ENCODE peak calls at places on chromosomes 11 and 22, in four cellular contexts. N is astrocyte of the spinal cord, F is HCT116, E is spleen. Q is an unnamed sample.
A peak's percentile ranks its signal among the peaks of the same experiment; 100 is the strongest.

GRCh38 chr11:117064275-117064674 is 34.0 kb downstream of the SIK3 start:
- DNase-seq in N (peak; percentile 50), F (no peak), E (no peak), Q (no peak)

GRCh38 chr11:64040684-64041267 is 5.0 kb downstream of the FLRT1 start:
- DNase-seq in N (no peak), F (no peak), E (no peak), Q (no peak)

GRCh38 chr11:65719887-65720236 is 736 bp downstream of the RNASEH2C start:
- DNase-seq in N (peak; percentile 12), F (no peak), E (no peak), Q (no peak)

GRCh38 chr11:43578346-43579170 is 102.0 kb upstream of the HSD17B12 start:
- DNase-seq in N (peak; percentile 23), F (no peak), E (no peak), Q (no peak)

GRCh38 chr22:47011131-47011854 is 248.8 kb downstream of the TBC1D22A start:
- DNase-seq in N (no peak), F (no peak), E (no peak), Q (no peak)

GRCh38 chr11:10605941-10606381 is 37.5 kb upstream of the LYVE1 start:
- DNase-seq in N (peak; percentile 73), F (no peak), E (peak; percentile 91), Q (no peak)

GRCh38 chr11:14308114-14308896 is 50.7 kb downstream of the RRAS2 start:
- DNase-seq in N (peak; percentile 56), F (peak; percentile 12), E (no peak), Q (no peak)

GRCh38 chr11:64333556-64333955 is 6.4 kb upstream of the CCDC88B start:
- DNase-seq in N (no peak), F (no peak), E (no peak), Q (no peak)

GRCh38 chr11:12361650-12362049 is 15.7 kb upstream of the PARVA start:
- DNase-seq in N (no peak), F (no peak), E (no peak), Q (no peak)

GRCh38 chr11:69022268-69022667 is 9.2 kb upstream of the MRGPRF start:
- DNase-seq in N (no peak), F (no peak), E (no peak), Q (no peak)

GRCh38 chr11:36367806-36368680 is 72.0 kb downstream of the PRR5L start:
- DNase-seq in N (no peak), F (no peak), E (no peak), Q (no peak)

GRCh38 chr11:128643661-128644060 is 50.2 kb upstream of the FLI1 start:
- DNase-seq in N (no peak), F (no peak), E (no peak), Q (no peak)

GRCh38 chr22:42437488-42438292 is 5.5 kb upstream of the NFAM1 start:
- DNase-seq in N (peak; percentile 13), F (peak; percentile 51), E (peak; percentile 95), Q (peak; percentile 76)

GRCh38 chr11:120912504-120912903 is 111.4 kb upstream of the TBCEL start:
- DNase-seq in N (peak; percentile 27), F (peak; percentile 53), E (peak; percentile 6), Q (no peak)

GRCh38 chr11:33262016-33262638 is 4.9 kb downstream of the HIPK3 start:
- DNase-seq in N (peak; percentile 19), F (no peak), E (no peak), Q (no peak)

GRCh38 chr11:57318178-57318577 is 6.6 kb downstream of the TNKS1BP1 start:
- DNase-seq in N (no peak), F (no peak), E (no peak), Q (no peak)

GRCh38 chr11:65424200-65425104 is 1.9 kb downstream of the NEAT1 start:
- DNase-seq in N (peak; percentile 51), F (no peak), E (peak; percentile 87), Q (peak; percentile 58)

GRCh38 chr11:13309156-13309555 is 31.6 kb downstream of the BMAL1 start:
- DNase-seq in N (no peak), F (no peak), E (peak; percentile 22), Q (no peak)

GRCh38 chr11:113193077-113193476 is 121.3 kb upstream of the TTC12 start:
- DNase-seq in N (no peak), F (no peak), E (no peak), Q (no peak)

GRCh38 chr11:92826597-92826996 is 142.9 kb upstream of the MTNR1B start:
- DNase-seq in N (no peak), F (no peak), E (no peak), Q (no peak)

GRCh38 chr11:93251922-93252321 is 54.1 kb upstream of the SLC36A4 start:
- DNase-seq in N (no peak), F (no peak), E (no peak), Q (no peak)

DNA sequence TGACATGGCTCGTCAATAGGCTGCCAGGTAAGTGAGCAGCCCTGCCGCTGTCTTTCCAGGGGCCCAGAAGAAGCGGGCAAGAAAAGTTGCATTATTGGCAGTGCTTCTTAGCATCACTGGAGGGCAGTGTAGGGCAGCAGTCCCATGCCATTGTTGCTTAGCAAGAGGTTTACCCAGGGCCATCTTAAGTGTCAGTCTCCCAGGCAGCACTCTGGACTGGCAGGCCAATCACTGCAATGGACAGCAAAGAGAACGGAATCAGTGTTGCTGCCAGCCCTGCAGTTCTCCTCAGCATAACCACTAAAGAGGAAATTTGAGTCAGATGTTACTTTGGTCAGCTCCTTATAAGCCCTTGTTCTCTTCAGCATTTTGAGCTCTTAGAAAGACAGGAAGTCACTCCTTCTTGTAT is 13.4 kb upstream of the GRK2 start:
- DNase-seq in N (peak; percentile 50), F (no peak), E (no peak), Q (no peak)
- TF ChIP-seq CTCF in N (peak; percentile 52), F (peak; percentile 19), E (no peak), Q (peak; percentile 53)

GRCh38 chr11:125550780-125551179 is 18.5 kb upstream of the EI24 start:
- DNase-seq in N (no peak), F (no peak), E (no peak), Q (no peak)

GRCh38 chr11:125551835-125552342 is 17.4 kb upstream of the EI24 start:
- DNase-seq in N (no peak), F (no peak), E (no peak), Q (no peak)

GRCh38 chr11:125553357-125553756 is 15.9 kb upstream of the EI24 start:
- DNase-seq in N (no peak), F (no peak), E (no peak), Q (no peak)

GRCh38 chr11:125552927-125553326 is 16.4 kb upstream of the EI24 start:
- DNase-seq in N (no peak), F (no peak), E (no peak), Q (no peak)

DNA sequence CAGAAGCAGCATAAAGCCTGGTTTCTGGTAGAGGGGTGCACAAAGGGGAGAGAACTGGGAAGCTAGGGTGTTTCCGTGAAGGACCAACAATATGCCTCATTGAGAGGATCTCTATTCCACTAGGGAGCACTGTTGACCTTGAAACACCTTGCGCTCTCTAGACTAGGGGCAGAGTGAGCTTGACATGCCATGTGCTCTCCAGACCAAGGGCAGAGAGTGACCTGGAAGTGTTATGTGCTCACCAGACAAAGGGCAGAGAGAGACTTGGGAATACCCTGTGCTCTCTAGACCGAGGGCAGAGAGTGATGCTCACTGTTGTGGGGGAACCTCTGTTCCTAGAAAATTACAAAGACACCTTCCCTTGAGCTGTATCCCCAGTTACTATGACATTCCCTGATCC is 15.2 kb upstream of the EI24 start:
- DNase-seq in N (no peak), F (peak; percentile 13), E (no peak), Q (no peak)
- TF ChIP-seq CTCF in N (no peak), F (peak; percentile 36), E (no peak), Q (no peak)

GRCh38 chr22:36069368-36069767 is 40.7 kb upstream of the RBFOX2 start:
- DNase-seq in N (no peak), F (no peak), E (no peak), Q (no peak)
- TF ChIP-seq CTCF in N (no peak), F (no peak), E (no peak), Q (no peak)

GRCh38 chr11:111299111-111300026 is 1.0 kb downstream of the POU2AF3 start:
- DNase-seq in N (peak; percentile 25), F (no peak), E (peak; percentile 81), Q (no peak)
- TF ChIP-seq CTCF in N (peak; percentile 64), F (no peak), E (peak; percentile 19), Q (no peak)

DNA sequence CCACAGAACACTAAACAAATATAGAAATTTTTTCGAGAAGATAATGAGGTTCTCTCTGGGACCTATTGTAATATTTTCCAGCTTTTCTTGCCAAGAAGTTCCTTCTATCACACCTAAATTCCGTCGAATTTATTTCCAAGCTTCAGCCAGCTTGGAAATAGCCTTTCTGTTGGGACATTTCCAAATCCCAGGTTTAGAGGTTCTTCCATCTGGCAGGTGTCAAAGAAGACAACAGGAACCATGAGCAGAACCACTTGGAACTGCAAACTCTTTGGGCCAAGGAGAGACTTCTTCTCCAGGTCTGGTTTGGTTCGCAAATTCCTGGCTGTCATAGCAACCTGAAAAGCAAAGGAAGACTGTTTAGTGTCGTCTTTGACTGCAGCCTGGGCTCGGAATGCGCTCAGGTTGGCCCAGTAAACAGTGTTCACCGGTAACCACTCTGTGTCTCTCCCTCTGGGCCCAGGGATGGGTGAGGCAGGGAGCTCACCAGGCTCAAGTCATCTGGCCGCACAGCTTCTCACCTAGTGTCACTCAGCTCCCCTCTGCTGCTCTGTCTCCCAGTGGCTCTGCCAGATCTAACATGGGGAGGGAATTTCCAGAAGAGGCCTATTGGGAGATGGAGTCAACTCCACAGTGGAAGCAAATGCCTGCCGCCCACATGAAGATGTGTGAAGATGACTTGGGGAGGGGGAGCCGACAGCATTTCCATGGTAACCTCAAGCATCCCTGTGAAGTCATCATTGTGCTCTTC is 11.8 kb upstream of the CLMP start:
- DNase-seq in N (no peak), F (no peak), E (no peak), Q (no peak)
- TF ChIP-seq CTCF in N (no peak), F (no peak), E (no peak), Q (no peak)

GRCh38 chr11:114440121-114440860 is 1.0 kb downstream of the REXO2 start:
- DNase-seq in N (no peak), F (no peak), E (no peak), Q (no peak)

GRCh38 chr11:114438303-114438702 is 964 bp upstream of the REXO2 start:
- DNase-seq in N (no peak), F (no peak), E (no peak), Q (no peak)

GRCh38 chr11:114441921-114442320 is 2.7 kb downstream of the REXO2 start:
- DNase-seq in N (no peak), F (no peak), E (no peak), Q (no peak)

GRCh38 chr11:114440971-114441810 is 1.9 kb downstream of the REXO2 start:
- DNase-seq in N (no peak), F (no peak), E (no peak), Q (no peak)

DNA sequence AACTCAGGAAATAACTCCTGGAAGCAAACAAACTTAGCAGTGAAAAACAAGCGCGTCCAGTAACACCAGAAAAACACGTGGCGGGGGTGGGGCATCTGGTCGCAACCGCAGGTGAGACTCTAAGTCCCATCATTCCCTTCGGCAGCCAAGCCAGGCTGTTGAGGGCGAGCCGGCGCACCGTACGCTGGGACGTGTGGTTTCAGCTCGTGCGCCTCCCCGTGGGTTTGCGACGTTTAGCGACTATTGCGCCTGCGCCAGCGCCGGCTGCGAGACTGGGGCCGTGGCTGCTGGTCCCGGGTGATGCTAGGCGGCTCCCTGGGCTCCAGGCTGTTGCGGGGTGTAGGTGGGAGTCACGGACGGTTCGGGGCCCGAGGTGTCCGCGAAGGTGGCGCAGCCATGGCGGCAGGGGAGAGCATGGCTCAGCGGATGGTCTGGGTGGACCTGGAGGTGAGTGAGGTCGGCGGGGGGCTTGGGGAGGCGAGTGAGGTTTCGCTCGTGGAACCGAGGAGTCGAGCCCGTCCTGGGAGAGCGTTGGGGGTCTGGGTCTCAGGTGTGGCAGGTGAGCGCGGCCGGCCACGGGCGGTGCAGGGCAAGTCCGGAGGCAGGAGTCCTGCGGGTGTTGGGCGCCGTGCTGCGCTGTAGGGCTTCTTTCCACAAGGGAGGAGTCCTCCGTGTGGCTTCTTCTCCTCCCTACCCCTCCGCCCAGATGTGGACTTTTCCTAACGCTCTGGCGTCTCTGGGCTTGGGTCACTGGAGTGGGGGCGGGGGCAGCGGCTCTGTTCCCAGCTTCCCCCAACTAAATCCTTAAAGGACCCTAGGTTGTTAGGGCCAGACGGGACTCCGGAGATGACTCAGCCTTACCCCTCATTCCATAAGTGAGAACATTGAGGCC is at the start of gene REXO2:
- DNase-seq in N (peak; percentile 95), F (peak; percentile 89), E (peak; percentile 98), Q (peak; percentile 87)
- TF ChIP-seq CTCF in N (peak; percentile 35), F (no peak), E (no peak), Q (no peak)